ENCODE peak calls at places on chromosome 3, in eight cellular contexts. K is fibroblast of villous mesenchyme; Y is RWPE1; O is ELR; E is stimulated activated CD4-positive, alpha-beta T cell treated with anti-CD3 and anti-CD28 coated beads, Interleukin-12 subunit alpha, Interleukin-12 subunit beta, amount 100 ng/mL, for 48 hours; G is NCI-H345; F is naive thymus-derived CD4-positive, alpha-beta T cell; U is neuronal stem cell. W is an unnamed sample.

GRCh38 chr3:111712294-111713180 is 117.4 kb upstream of the ZBED2 start:
- DNase-seq in K (no peak), Y (peak; percentile 59), O (peak; percentile 71), E (no peak), G (no peak), F (no peak), U (no peak), W (no peak)

GRCh38 chr3:126473292-126474168 is 2.2 kb downstream of the ZXDC start:
- DNase-seq in K (no peak), Y (no peak), O (peak; percentile 10), E (no peak), G (no peak), F (no peak), U (no peak), W (no peak)

GRCh38 chr3:43707998-43708397 is 17.3 kb downstream of the ABHD5 start:
- DNase-seq in K (peak; percentile 91), Y (peak; percentile 70), O (peak; percentile 97), E (no peak), G (no peak), F (no peak), U (no peak), W (no peak)

GRCh38 chr3:31729082-31729481 is 196.4 kb downstream of the STT3B start:
- DNase-seq in K (no peak), Y (no peak), O (no peak), E (no peak), G (peak; percentile 33), F (no peak), U (no peak), W (no peak)

GRCh38 chr3:108124337-108125150 is 33.7 kb upstream of the CD47 start:
- DNase-seq in K (no peak), Y (no peak), O (no peak), E (peak; percentile 53), G (peak; percentile 9), F (peak; percentile 33), U (no peak), W (peak; percentile 82)

GRCh38 chr3:119630562-119631329 is 29.6 kb downstream of the POPDC2 start:
- DNase-seq in K (peak; percentile 75), Y (no peak), O (peak; percentile 43), E (no peak), G (no peak), F (no peak), U (no peak), W (no peak)

GRCh38 chr3:44125882-44126281 is 115.8 kb upstream of the TOPAZ1 start:
- DNase-seq in K (peak; percentile 42), Y (no peak), O (no peak), E (no peak), G (no peak), F (no peak), U (no peak), W (no peak)

GRCh38 chr3:1696654-1697275 is 401.9 kb upstream of the CNTN4 start:
- DNase-seq in K (no peak), Y (no peak), O (no peak), E (no peak), G (no peak), F (no peak), U (no peak), W (no peak)

GRCh38 chr3:44342191-44342790 is 3.7 kb downstream of the TCAIM start:
- DNase-seq in K (peak; percentile 92), Y (no peak), O (peak; percentile 56), E (no peak), G (no peak), F (no peak), U (no peak), W (no peak)

GRCh38 chr3:44554626-44555592 is at the start of gene ZKSCAN7:
- DNase-seq in K (peak; percentile 42), Y (peak; percentile 35), O (peak; percentile 64), E (peak; percentile 37), G (peak; percentile 74), F (peak; percentile 23), U (peak; percentile 44), W (no peak)

GRCh38 chr3:47910777-47911440 is 105.3 kb downstream of the MAP4 start:
- DNase-seq in K (peak; percentile 68), Y (peak; percentile 63), O (peak; percentile 98), E (no peak), G (no peak), F (no peak), U (no peak), W (no peak)

GRCh38 chr3:25663324-25664065 is 1.2 kb downstream of the TOP2B start:
- DNase-seq in K (peak; percentile 31), Y (no peak), O (peak; percentile 52), E (no peak), G (peak; percentile 30), F (no peak), U (peak; percentile 18), W (peak; percentile 73)

GRCh38 chr3:195761503-195762248 is 40.9 kb downstream of the MUC20 start:
- DNase-seq in K (no peak), Y (no peak), O (no peak), E (no peak), G (peak; percentile 57), F (no peak), U (no peak), W (no peak)

GRCh38 chr3:132660056-132660744 is at the start of gene UBA5:
- DNase-seq in K (peak; percentile 70), Y (peak; percentile 71), O (peak; percentile 79), E (peak; percentile 71), G (peak; percentile 61), F (peak; percentile 55), U (no peak), W (peak; percentile 68)

GRCh38 chr3:30826381-30827061 is 67.9 kb downstream of the GADL1 start:
- DNase-seq in K (no peak), Y (no peak), O (peak; percentile 3), E (no peak), G (no peak), F (no peak), U (no peak), W (peak; percentile 11)

GRCh38 chr3:64708456-64708855 is 20.7 kb upstream of the ADAMTS9 start:
- DNase-seq in K (no peak), Y (no peak), O (no peak), E (no peak), G (no peak), F (no peak), U (no peak), W (no peak)

GRCh38 chr3:146308222-146308621 is 57.3 kb upstream of the PLSCR4 start:
- DNase-seq in K (peak; percentile 83), Y (no peak), O (peak; percentile 64), E (no peak), G (no peak), F (no peak), U (no peak), W (no peak)

GRCh38 chr3:28575748-28576589 is 227.3 kb upstream of the AZI2 start:
- DNase-seq in K (no peak), Y (no peak), O (no peak), E (no peak), G (peak; percentile 53), F (no peak), U (peak; percentile 52), W (no peak)

GRCh38 chr3:141460097-141460704 is 26.6 kb upstream of the RASA2 start:
- DNase-seq in K (peak; percentile 83), Y (peak; percentile 83), O (peak; percentile 89), E (peak; percentile 87), G (peak; percentile 73), F (peak; percentile 75), U (peak; percentile 84), W (peak; percentile 86)

GRCh38 chr3:36058404-36059035 is 321.8 kb upstream of the STAC start:
- DNase-seq in K (no peak), Y (no peak), O (no peak), E (no peak), G (peak; percentile 86), F (no peak), U (no peak), W (no peak)

GRCh38 chr3:136778865-136779264 is 26.7 kb upstream of the STAG1 start:
- DNase-seq in K (peak; percentile 5), Y (no peak), O (peak; percentile 19), E (no peak), G (no peak), F (no peak), U (no peak), W (no peak)

GRCh38 chr3:22263042-22263441 is 512.0 kb upstream of the ZNF385D start:
- DNase-seq in K (no peak), Y (peak; percentile 14), O (peak; percentile 74), E (no peak), G (no peak), F (no peak), U (no peak), W (no peak)

GRCh38 chr3:15317164-15317477 is 15.3 kb downstream of the SH3BP5 start:
- DNase-seq in K (no peak), Y (no peak), O (peak; percentile 38), E (no peak), G (no peak), F (no peak), U (no peak), W (no peak)

GRCh38 chr3:53269888-53270880 is 14.4 kb upstream of the TKT start:
- DNase-seq in K (peak; percentile 98), Y (peak; percentile 97), O (peak; percentile 98), E (no peak), G (peak; percentile 78), F (peak; percentile 19), U (peak; percentile 66), W (peak; percentile 94)

GRCh38 chr3:170502297-170502696 is 83.6 kb downstream of the SLC7A14 start:
- DNase-seq in K (no peak), Y (peak; percentile 26), O (no peak), E (no peak), G (no peak), F (no peak), U (no peak), W (no peak)

GRCh38 chr3:114886945-114887344 is 260.1 kb downstream of the ZBTB20 start:
- DNase-seq in K (no peak), Y (no peak), O (no peak), E (no peak), G (no peak), F (no peak), U (no peak), W (no peak)